ENCODE peak calls at places on chromosomes 4 and X, in nine cellular contexts. One of them, this sample, is unnamed.

GRCh38 chr4:158161561-158162354 is 11.1 kb downstream of the GASK1B start:
- DNase-seq in NCI-H2029: no peak
- DNase-seq in nephron progenitor cell: no peak
- DNase-seq in GM13977: no peak
- DNase-seq in activated T-cell treated with anti-CD3 and anti-CD28 coated beads for 48 hours: no peak
- DNase-seq in smooth muscle cell of the brain vasculature: no peak
- DNase-seq in NCI-H2081 treated with DMSO at 0.1 percent for 48 hours: no peak
- DNase-seq in NT2/D1: no peak
- DNase-seq in psoas muscle: peak; percentile 25
- DNase-seq in this sample: no peak

GRCh38 chrX:57286507-57287251 is at the start of gene FAAH2:
- DNase-seq in NCI-H2029: peak; percentile 90
- DNase-seq in nephron progenitor cell: peak; percentile 12
- DNase-seq in GM13977: peak; percentile 23
- DNase-seq in activated T-cell treated with anti-CD3 and anti-CD28 coated beads for 48 hours: peak; percentile 21
- DNase-seq in smooth muscle cell of the brain vasculature: no peak
- DNase-seq in NCI-H2081 treated with DMSO at 0.1 percent for 48 hours: peak; percentile 64
- DNase-seq in NT2/D1: peak; percentile 54
- DNase-seq in psoas muscle: no peak
- DNase-seq in this sample: peak; percentile 56

GRCh38 chrX:17744896-17745523 is 7.7 kb downstream of the SCML1 start:
- DNase-seq in NCI-H2029: no peak
- DNase-seq in nephron progenitor cell: no peak
- DNase-seq in GM13977: no peak
- DNase-seq in activated T-cell treated with anti-CD3 and anti-CD28 coated beads for 48 hours: no peak
- DNase-seq in smooth muscle cell of the brain vasculature: no peak
- DNase-seq in NCI-H2081 treated with DMSO at 0.1 percent for 48 hours: no peak
- DNase-seq in NT2/D1: no peak
- DNase-seq in psoas muscle: no peak
- DNase-seq in this sample: no peak

GRCh38 chrX:130615941-130616340 is 214.2 kb downstream of the RBMX2 start:
- DNase-seq in NCI-H2029: no peak
- DNase-seq in nephron progenitor cell: no peak
- DNase-seq in GM13977: no peak
- DNase-seq in activated T-cell treated with anti-CD3 and anti-CD28 coated beads for 48 hours: no peak
- DNase-seq in smooth muscle cell of the brain vasculature: no peak
- DNase-seq in NCI-H2081 treated with DMSO at 0.1 percent for 48 hours: no peak
- DNase-seq in NT2/D1: no peak
- DNase-seq in psoas muscle: no peak
- DNase-seq in this sample: no peak

GRCh38 chrX:107135076-107135964 is 16.7 kb upstream of the RBM41 start:
- DNase-seq in NCI-H2029: no peak
- DNase-seq in nephron progenitor cell: no peak
- DNase-seq in GM13977: no peak
- DNase-seq in activated T-cell treated with anti-CD3 and anti-CD28 coated beads for 48 hours: no peak
- DNase-seq in smooth muscle cell of the brain vasculature: no peak
- DNase-seq in NCI-H2081 treated with DMSO at 0.1 percent for 48 hours: no peak
- DNase-seq in NT2/D1: no peak
- DNase-seq in psoas muscle: no peak
- DNase-seq in this sample: no peak

GRCh38 chr4:65665951-65666523 is 4.3 kb downstream of the EPHA5 start:
- DNase-seq in NCI-H2029: no peak
- DNase-seq in nephron progenitor cell: no peak
- DNase-seq in GM13977: no peak
- DNase-seq in activated T-cell treated with anti-CD3 and anti-CD28 coated beads for 48 hours: no peak
- DNase-seq in smooth muscle cell of the brain vasculature: no peak
- DNase-seq in NCI-H2081 treated with DMSO at 0.1 percent for 48 hours: peak; percentile 33
- DNase-seq in NT2/D1: no peak
- DNase-seq in psoas muscle: no peak
- DNase-seq in this sample: peak; percentile 75

GRCh38 chr4:20356565-20356964 is 104.9 kb downstream of the SLIT2 start:
- DNase-seq in NCI-H2029: peak; percentile 71
- DNase-seq in nephron progenitor cell: peak; percentile 26
- DNase-seq in GM13977: no peak
- DNase-seq in activated T-cell treated with anti-CD3 and anti-CD28 coated beads for 48 hours: no peak
- DNase-seq in smooth muscle cell of the brain vasculature: no peak
- DNase-seq in NCI-H2081 treated with DMSO at 0.1 percent for 48 hours: peak; percentile 87
- DNase-seq in NT2/D1: no peak
- DNase-seq in psoas muscle: no peak
- DNase-seq in this sample: peak; percentile 96

GRCh38 chr4:98928131-98928504 is 815 bp downstream of the EIF4E start:
- DNase-seq in NCI-H2029: peak; percentile 72
- DNase-seq in nephron progenitor cell: peak; percentile 69
- DNase-seq in GM13977: peak; percentile 75
- DNase-seq in activated T-cell treated with anti-CD3 and anti-CD28 coated beads for 48 hours: peak; percentile 74
- DNase-seq in smooth muscle cell of the brain vasculature: peak; percentile 26
- DNase-seq in NCI-H2081 treated with DMSO at 0.1 percent for 48 hours: no peak
- DNase-seq in NT2/D1: peak; percentile 56
- DNase-seq in psoas muscle: peak; percentile 64
- DNase-seq in this sample: peak; percentile 78

GRCh38 chr4:183906736-183907651 is 1.9 kb downstream of the STOX2 start:
- DNase-seq in NCI-H2029: no peak
- DNase-seq in nephron progenitor cell: peak; percentile 51
- DNase-seq in GM13977: no peak
- DNase-seq in activated T-cell treated with anti-CD3 and anti-CD28 coated beads for 48 hours: no peak
- DNase-seq in smooth muscle cell of the brain vasculature: no peak
- DNase-seq in NCI-H2081 treated with DMSO at 0.1 percent for 48 hours: no peak
- DNase-seq in NT2/D1: no peak
- DNase-seq in psoas muscle: peak; percentile 16
- DNase-seq in this sample: no peak

GRCh38 chrX:63503541-63503940 is 152.4 kb upstream of the SPIN4 start:
- DNase-seq in NCI-H2029: no peak
- DNase-seq in nephron progenitor cell: no peak
- DNase-seq in GM13977: no peak
- DNase-seq in activated T-cell treated with anti-CD3 and anti-CD28 coated beads for 48 hours: no peak
- DNase-seq in smooth muscle cell of the brain vasculature: no peak
- DNase-seq in NCI-H2081 treated with DMSO at 0.1 percent for 48 hours: no peak
- DNase-seq in NT2/D1: peak; percentile 70
- DNase-seq in psoas muscle: no peak
- DNase-seq in this sample: no peak

GRCh38 chr4:8278009-8278395 is 8.4 kb downstream of the HTRA3 start:
- DNase-seq in NCI-H2029: no peak
- DNase-seq in nephron progenitor cell: no peak
- DNase-seq in GM13977: no peak
- DNase-seq in activated T-cell treated with anti-CD3 and anti-CD28 coated beads for 48 hours: no peak
- DNase-seq in smooth muscle cell of the brain vasculature: no peak
- DNase-seq in NCI-H2081 treated with DMSO at 0.1 percent for 48 hours: no peak
- DNase-seq in NT2/D1: no peak
- DNase-seq in psoas muscle: no peak
- DNase-seq in this sample: no peak

GRCh38 chrX:100976211-100976610 is 6.7 kb downstream of the ARL13A start:
- DNase-seq in NCI-H2029: no peak
- DNase-seq in nephron progenitor cell: no peak
- DNase-seq in GM13977: no peak
- DNase-seq in activated T-cell treated with anti-CD3 and anti-CD28 coated beads for 48 hours: no peak
- DNase-seq in smooth muscle cell of the brain vasculature: no peak
- DNase-seq in NCI-H2081 treated with DMSO at 0.1 percent for 48 hours: no peak
- DNase-seq in NT2/D1: no peak
- DNase-seq in psoas muscle: no peak
- DNase-seq in this sample: no peak

GRCh38 chr4:80452768-80453167 is 117.2 kb downstream of the CFAP299 start:
- DNase-seq in NCI-H2029: no peak
- DNase-seq in nephron progenitor cell: no peak
- DNase-seq in GM13977: no peak
- DNase-seq in activated T-cell treated with anti-CD3 and anti-CD28 coated beads for 48 hours: no peak
- DNase-seq in smooth muscle cell of the brain vasculature: no peak
- DNase-seq in NCI-H2081 treated with DMSO at 0.1 percent for 48 hours: no peak
- DNase-seq in NT2/D1: no peak
- DNase-seq in psoas muscle: no peak
- DNase-seq in this sample: no peak

GRCh38 chr4:151563194-151563593 is 154.2 kb downstream of the FHIP1A start:
- DNase-seq in NCI-H2029: peak; percentile 76
- DNase-seq in nephron progenitor cell: no peak
- DNase-seq in GM13977: no peak
- DNase-seq in activated T-cell treated with anti-CD3 and anti-CD28 coated beads for 48 hours: no peak
- DNase-seq in smooth muscle cell of the brain vasculature: no peak
- DNase-seq in NCI-H2081 treated with DMSO at 0.1 percent for 48 hours: no peak
- DNase-seq in NT2/D1: no peak
- DNase-seq in psoas muscle: no peak
- DNase-seq in this sample: no peak

GRCh38 chrX:63657821-63658220 is 127.2 kb downstream of the ARHGEF9 start:
- DNase-seq in NCI-H2029: no peak
- DNase-seq in nephron progenitor cell: no peak
- DNase-seq in GM13977: no peak
- DNase-seq in activated T-cell treated with anti-CD3 and anti-CD28 coated beads for 48 hours: no peak
- DNase-seq in smooth muscle cell of the brain vasculature: no peak
- DNase-seq in NCI-H2081 treated with DMSO at 0.1 percent for 48 hours: no peak
- DNase-seq in NT2/D1: no peak
- DNase-seq in psoas muscle: peak; percentile 24
- DNase-seq in this sample: no peak

GRCh38 chrX:12975999-12976558 is 1.2 kb downstream of the TMSB4X start:
- DNase-seq in NCI-H2029: no peak
- DNase-seq in nephron progenitor cell: peak; percentile 56
- DNase-seq in GM13977: no peak
- DNase-seq in activated T-cell treated with anti-CD3 and anti-CD28 coated beads for 48 hours: no peak
- DNase-seq in smooth muscle cell of the brain vasculature: no peak
- DNase-seq in NCI-H2081 treated with DMSO at 0.1 percent for 48 hours: no peak
- DNase-seq in NT2/D1: no peak
- DNase-seq in psoas muscle: peak; percentile 34
- DNase-seq in this sample: peak; percentile 52